ENCODE peak calls at places on chromosomes 11 and 22, in eight cellular contexts. One of them, this sample, is unnamed.

GRCh38 chr11:101765932-101766331 is 148.9 kb upstream of the CEP126 start:
- DNase-seq in fibroblast of mammary gland: no peak
- DNase-seq in AG09309: no peak
- DNase-seq in upper lobe of right lung: no peak
- DNase-seq in cardiac muscle cell: no peak
- DNase-seq in body of pancreas: no peak
- DNase-seq in gastrocnemius medialis: no peak
- DNase-seq in Peyer's patch: no peak
- DNase-seq in this sample: no peak

GRCh38 chr11:30740071-30740470 is 153.9 kb upstream of the MPPED2 start:
- DNase-seq in upper lobe of right lung: no peak
- DNase-seq in gastrocnemius medialis: no peak
- DNase-seq in body of pancreas: no peak
- DNase-seq in Peyer's patch: no peak
- DNase-seq in fibroblast of mammary gland: no peak
- DNase-seq in cardiac muscle cell: no peak
- DNase-seq in AG09309: no peak
- DNase-seq in this sample: no peak

GRCh38 chr11:779120-779954 is 2.0 kb upstream of the GATD1 start:
- DNase-seq in body of pancreas: no peak
- DNase-seq in Peyer's patch: no peak
- DNase-seq in cardiac muscle cell: no peak
- DNase-seq in AG09309: no peak
- DNase-seq in fibroblast of mammary gland: no peak
- DNase-seq in gastrocnemius medialis: no peak
- DNase-seq in upper lobe of right lung: peak; percentile 63
- DNase-seq in this sample: no peak

GRCh38 chr11:29913352-29913751 is 103.5 kb downstream of the KCNA4 start:
- DNase-seq in body of pancreas: no peak
- DNase-seq in gastrocnemius medialis: no peak
- DNase-seq in Peyer's patch: no peak
- DNase-seq in fibroblast of mammary gland: no peak
- DNase-seq in AG09309: no peak
- DNase-seq in cardiac muscle cell: no peak
- DNase-seq in upper lobe of right lung: no peak
- DNase-seq in this sample: no peak

GRCh38 chr11:95076416-95076815 is 9.7 kb downstream of the SRSF8 start:
- DNase-seq in Peyer's patch: no peak
- DNase-seq in gastrocnemius medialis: no peak
- DNase-seq in cardiac muscle cell: no peak
- DNase-seq in upper lobe of right lung: no peak
- DNase-seq in body of pancreas: peak; percentile 36
- DNase-seq in AG09309: no peak
- DNase-seq in fibroblast of mammary gland: peak; percentile 89
- DNase-seq in this sample: peak; percentile 87

GRCh38 chr11:62245271-62245753 is 3.3 kb downstream of the SCGB1D2 start:
- DNase-seq in cardiac muscle cell: peak; percentile 71
- DNase-seq in gastrocnemius medialis: no peak
- DNase-seq in upper lobe of right lung: no peak
- DNase-seq in body of pancreas: no peak
- DNase-seq in fibroblast of mammary gland: peak; percentile 25
- DNase-seq in AG09309: no peak
- DNase-seq in Peyer's patch: no peak
- DNase-seq in this sample: peak; percentile 35

GRCh38 chr11:109422755-109423113 is 744 bp downstream of the C11orf87 start:
- DNase-seq in body of pancreas: no peak
- DNase-seq in Peyer's patch: no peak
- DNase-seq in gastrocnemius medialis: no peak
- DNase-seq in AG09309: no peak
- DNase-seq in upper lobe of right lung: no peak
- DNase-seq in cardiac muscle cell: no peak
- DNase-seq in fibroblast of mammary gland: no peak
- DNase-seq in this sample: no peak

GRCh38 chr11:82494988-82495432 is 238.7 kb downstream of the FAM181B start:
- DNase-seq in gastrocnemius medialis: no peak
- DNase-seq in Peyer's patch: no peak
- DNase-seq in cardiac muscle cell: peak; percentile 26
- DNase-seq in upper lobe of right lung: no peak
- DNase-seq in AG09309: no peak
- DNase-seq in fibroblast of mammary gland: peak; percentile 5
- DNase-seq in body of pancreas: peak; percentile 10
- DNase-seq in this sample: no peak

GRCh38 chr11:121106812-121107211 is 5.8 kb downstream of the TECTA start:
- DNase-seq in Peyer's patch: no peak
- DNase-seq in upper lobe of right lung: no peak
- DNase-seq in gastrocnemius medialis: no peak
- DNase-seq in AG09309: no peak
- DNase-seq in body of pancreas: no peak
- DNase-seq in fibroblast of mammary gland: no peak
- DNase-seq in cardiac muscle cell: no peak
- DNase-seq in this sample: no peak

GRCh38 chr11:29271616-29272015 is 745.2 kb downstream of the KCNA4 start:
- DNase-seq in fibroblast of mammary gland: no peak
- DNase-seq in upper lobe of right lung: no peak
- DNase-seq in gastrocnemius medialis: no peak
- DNase-seq in body of pancreas: no peak
- DNase-seq in cardiac muscle cell: no peak
- DNase-seq in AG09309: no peak
- DNase-seq in Peyer's patch: no peak
- DNase-seq in this sample: no peak

GRCh38 chr11:74288161-74288560 is 23.3 kb downstream of the P4HA3 start:
- DNase-seq in upper lobe of right lung: no peak
- DNase-seq in AG09309: peak; percentile 94
- DNase-seq in gastrocnemius medialis: no peak
- DNase-seq in Peyer's patch: no peak
- DNase-seq in cardiac muscle cell: no peak
- DNase-seq in body of pancreas: no peak
- DNase-seq in fibroblast of mammary gland: peak; percentile 99
- DNase-seq in this sample: peak; percentile 99

GRCh38 chr11:2206291-2206690 is 34.7 kb upstream of the TH start:
- DNase-seq in AG09309: no peak
- DNase-seq in upper lobe of right lung: no peak
- DNase-seq in fibroblast of mammary gland: no peak
- DNase-seq in cardiac muscle cell: no peak
- DNase-seq in gastrocnemius medialis: no peak
- DNase-seq in Peyer's patch: peak; percentile 42
- DNase-seq in body of pancreas: peak; percentile 2
- DNase-seq in this sample: no peak

DNA sequence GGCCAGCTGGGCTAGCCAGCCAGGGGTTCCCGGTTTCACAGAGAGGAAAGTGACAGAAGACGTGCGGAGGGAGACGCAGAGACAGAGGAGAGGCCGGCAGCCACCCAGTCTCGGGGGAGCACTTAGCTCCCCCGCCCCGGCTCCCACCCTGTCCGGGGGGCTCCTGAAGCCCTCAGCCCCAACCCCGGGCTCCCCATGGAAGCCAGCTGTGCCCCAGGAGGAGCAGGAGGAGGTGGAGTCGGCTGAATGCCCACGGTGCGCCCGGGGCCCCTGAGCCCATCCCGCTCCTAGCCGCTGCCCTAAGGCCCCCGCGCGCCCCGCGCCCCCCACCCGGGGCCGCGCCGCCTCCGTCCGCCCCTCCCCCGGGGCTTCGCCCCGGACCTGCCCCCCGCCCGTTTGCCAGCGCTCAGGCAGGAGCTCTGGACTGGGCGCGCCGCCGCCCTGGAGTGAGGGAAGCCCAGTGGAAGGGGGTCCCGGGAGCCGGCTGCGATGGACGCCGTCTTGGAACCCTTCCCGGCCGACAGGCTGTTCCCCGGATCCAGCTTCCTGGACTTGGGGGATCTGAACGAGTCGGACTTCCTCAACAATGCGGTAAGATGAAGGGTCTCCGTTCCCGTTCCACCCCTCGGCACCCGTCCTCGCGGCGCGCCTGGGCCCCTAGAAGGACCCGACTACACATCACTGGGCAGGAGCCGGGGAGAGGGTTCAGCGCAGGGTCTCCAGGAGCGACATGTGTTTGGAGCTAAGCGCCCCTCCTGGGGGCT is at the start of gene CREB3L1:
- DNase-seq in Peyer's patch: peak; percentile 84
- DNase-seq in fibroblast of mammary gland: peak; percentile 24
- DNase-seq in gastrocnemius medialis: no peak
- DNase-seq in AG09309: no peak
- DNase-seq in cardiac muscle cell: peak; percentile 52
- DNase-seq in upper lobe of right lung: peak; percentile 80
- DNase-seq in body of pancreas: peak; percentile 42
- DNase-seq in this sample: no peak
- H3K4me3 ChIP-seq in Peyer's patch: peak within 1 kb of the TSS; percentile 44
- H3K4me3 ChIP-seq in fibroblast of mammary gland: peak within 1 kb of the TSS; percentile 97
- H3K4me3 ChIP-seq in gastrocnemius medialis: peak within 1 kb of the TSS; percentile 46
- H3K4me3 ChIP-seq in AG09309: peak within 1 kb of the TSS; percentile 89
- H3K4me3 ChIP-seq in cardiac muscle cell: peak within 1 kb of the TSS; percentile 74
- H3K4me3 ChIP-seq in upper lobe of right lung: peak within 1 kb of the TSS; percentile 61
- H3K4me3 ChIP-seq in body of pancreas: peak within 1 kb of the TSS; percentile 84
- H3K4me3 ChIP-seq in this sample: peak within 1 kb of the TSS; percentile 91

GRCh38 chr11:99368579-99368978 is 347.8 kb downstream of the CNTN5 start:
- DNase-seq in fibroblast of mammary gland: peak; percentile 28
- DNase-seq in Peyer's patch: no peak
- DNase-seq in AG09309: no peak
- DNase-seq in body of pancreas: no peak
- DNase-seq in gastrocnemius medialis: no peak
- DNase-seq in upper lobe of right lung: no peak
- DNase-seq in cardiac muscle cell: no peak
- DNase-seq in this sample: no peak
- TF ChIP-seq CTCF in fibroblast of mammary gland: no peak
- TF ChIP-seq CTCF in Peyer's patch: no peak
- TF ChIP-seq CTCF in AG09309: no peak
- TF ChIP-seq CTCF in body of pancreas: no peak
- TF ChIP-seq CTCF in gastrocnemius medialis: no peak
- TF ChIP-seq CTCF in upper lobe of right lung: no peak
- TF ChIP-seq CTCF in cardiac muscle cell: no peak
- TF ChIP-seq CTCF in this sample: no peak

GRCh38 chr11:116963813-116964212 is 126.4 kb upstream of the APOA1 start:
- DNase-seq in body of pancreas: no peak
- DNase-seq in Peyer's patch: no peak
- DNase-seq in gastrocnemius medialis: no peak
- DNase-seq in upper lobe of right lung: no peak
- DNase-seq in AG09309: no peak
- DNase-seq in fibroblast of mammary gland: peak; percentile 25
- DNase-seq in cardiac muscle cell: no peak
- DNase-seq in this sample: no peak

GRCh38 chr11:116964269-116964668 is 126.8 kb upstream of the APOA1 start:
- DNase-seq in Peyer's patch: no peak
- DNase-seq in cardiac muscle cell: no peak
- DNase-seq in fibroblast of mammary gland: no peak
- DNase-seq in gastrocnemius medialis: no peak
- DNase-seq in upper lobe of right lung: no peak
- DNase-seq in AG09309: no peak
- DNase-seq in body of pancreas: no peak
- DNase-seq in this sample: no peak

GRCh38 chr11:116960916-116961315 is 123.5 kb upstream of the APOA1 start:
- DNase-seq in fibroblast of mammary gland: peak; percentile 69
- DNase-seq in body of pancreas: no peak
- DNase-seq in upper lobe of right lung: no peak
- DNase-seq in gastrocnemius medialis: no peak
- DNase-seq in Peyer's patch: no peak
- DNase-seq in AG09309: no peak
- DNase-seq in cardiac muscle cell: peak; percentile 19
- DNase-seq in this sample: peak; percentile 56

GRCh38 chr11:116958246-116958645 is 120.8 kb upstream of the APOA1 start:
- DNase-seq in Peyer's patch: no peak
- DNase-seq in AG09309: no peak
- DNase-seq in body of pancreas: no peak
- DNase-seq in upper lobe of right lung: no peak
- DNase-seq in cardiac muscle cell: peak; percentile 13
- DNase-seq in fibroblast of mammary gland: no peak
- DNase-seq in gastrocnemius medialis: no peak
- DNase-seq in this sample: no peak

GRCh38 chr11:116962108-116962507 is 124.7 kb upstream of the APOA1 start:
- DNase-seq in upper lobe of right lung: no peak
- DNase-seq in Peyer's patch: no peak
- DNase-seq in AG09309: no peak
- DNase-seq in gastrocnemius medialis: no peak
- DNase-seq in cardiac muscle cell: no peak
- DNase-seq in fibroblast of mammary gland: no peak
- DNase-seq in body of pancreas: no peak
- DNase-seq in this sample: no peak
- H3K4me3 ChIP-seq in upper lobe of right lung: no peak overlapping the region
- H3K4me3 ChIP-seq in Peyer's patch: no peak overlapping the region
- H3K4me3 ChIP-seq in AG09309: no peak overlapping the region
- H3K4me3 ChIP-seq in gastrocnemius medialis: no peak overlapping the region
- H3K4me3 ChIP-seq in cardiac muscle cell: no peak overlapping the region
- H3K4me3 ChIP-seq in fibroblast of mammary gland: no peak overlapping the region
- H3K4me3 ChIP-seq in body of pancreas: no peak overlapping the region
- H3K4me3 ChIP-seq in this sample: no peak overlapping the region

GRCh38 chr11:64534950-64535349 is 56.1 kb upstream of the SLC22A12 start:
- DNase-seq in gastrocnemius medialis: no peak
- DNase-seq in upper lobe of right lung: no peak
- DNase-seq in Peyer's patch: peak; percentile 7
- DNase-seq in AG09309: no peak
- DNase-seq in cardiac muscle cell: no peak
- DNase-seq in fibroblast of mammary gland: no peak
- DNase-seq in body of pancreas: no peak
- DNase-seq in this sample: no peak
- TF ChIP-seq CTCF in gastrocnemius medialis: no peak
- TF ChIP-seq CTCF in upper lobe of right lung: no peak
- TF ChIP-seq CTCF in Peyer's patch: no peak
- TF ChIP-seq CTCF in AG09309: no peak
- TF ChIP-seq CTCF in cardiac muscle cell: no peak
- TF ChIP-seq CTCF in fibroblast of mammary gland: no peak
- TF ChIP-seq CTCF in body of pancreas: no peak
- TF ChIP-seq CTCF in this sample: no peak

GRCh38 chr22:20964799-20965103 is 2.3 kb upstream of the AIFM3 start:
- DNase-seq in AG09309: no peak
- DNase-seq in Peyer's patch: no peak
- DNase-seq in upper lobe of right lung: no peak
- DNase-seq in fibroblast of mammary gland: no peak
- DNase-seq in gastrocnemius medialis: no peak
- DNase-seq in body of pancreas: no peak
- DNase-seq in cardiac muscle cell: no peak
- DNase-seq in this sample: no peak
- H3K4me3 ChIP-seq in AG09309: peak overlapping the region; percentile 8
- H3K4me3 ChIP-seq in Peyer's patch: no peak overlapping the region
- H3K4me3 ChIP-seq in upper lobe of right lung: no peak overlapping the region
- H3K4me3 ChIP-seq in fibroblast of mammary gland: peak overlapping the region; percentile 4
- H3K4me3 ChIP-seq in gastrocnemius medialis: no peak overlapping the region
- H3K4me3 ChIP-seq in body of pancreas: no peak overlapping the region
- H3K4me3 ChIP-seq in cardiac muscle cell: peak overlapping the region; percentile 39
- H3K4me3 ChIP-seq in this sample: peak overlapping the region; percentile 33

DNA sequence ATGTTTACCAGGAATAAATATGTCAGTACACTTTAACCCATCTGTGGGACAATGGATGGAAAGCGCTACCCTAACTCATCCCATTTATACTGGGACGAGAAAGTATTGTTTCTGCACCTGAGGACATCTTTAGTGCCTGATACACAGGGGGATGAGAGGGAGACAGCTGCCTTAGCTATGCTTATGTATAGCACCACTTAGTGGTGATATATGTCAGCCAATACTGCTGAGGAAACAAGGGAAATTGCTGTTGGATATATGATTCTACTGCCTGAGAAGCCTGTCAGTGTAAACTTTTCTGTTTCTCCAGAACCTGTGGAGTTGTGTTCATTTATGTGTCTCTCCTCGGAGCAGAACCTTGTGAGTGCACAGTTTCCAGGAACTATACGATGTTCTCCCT is 13.3 kb upstream of the CEP295 start:
- DNase-seq in upper lobe of right lung: no peak
- DNase-seq in AG09309: no peak
- DNase-seq in body of pancreas: no peak
- DNase-seq in fibroblast of mammary gland: peak; percentile 10
- DNase-seq in cardiac muscle cell: peak; percentile 11
- DNase-seq in gastrocnemius medialis: no peak
- DNase-seq in Peyer's patch: no peak
- DNase-seq in this sample: peak; percentile 3
- TF ChIP-seq CTCF in upper lobe of right lung: no peak
- TF ChIP-seq CTCF in AG09309: peak; percentile 47
- TF ChIP-seq CTCF in body of pancreas: no peak
- TF ChIP-seq CTCF in fibroblast of mammary gland: peak; percentile 35
- TF ChIP-seq CTCF in cardiac muscle cell: peak; percentile 50
- TF ChIP-seq CTCF in gastrocnemius medialis: no peak
- TF ChIP-seq CTCF in Peyer's patch: peak; percentile 51
- TF ChIP-seq CTCF in this sample: peak; percentile 30

This sample was measured in fibroblast of the aortic adventitia.